ENCODE peak calls at places on chromosomes 16 and 17, in six cellular contexts. J is A549, H is OCI-LY7, G is heart left ventricle, K is osteoblast, R is tibial artery. U is an unnamed sample.

GRCh38 chr17:65218261-65218660 is 81.1 kb downstream of the RGS9 start:
- DNase-seq in J (no peak), H (no peak), G (no peak), K (no peak), R (no peak), U (no peak)

GRCh38 chr17:56891751-56892150 is 22.1 kb downstream of the TRIM25 start:
- DNase-seq in J (no peak), H (no peak), G (no peak), K (no peak), R (no peak), U (no peak)

GRCh38 chr16:20844054-20844453 is 37.7 kb downstream of the REXO5 start:
- DNase-seq in J (no peak), H (no peak), G (no peak), K (no peak), R (no peak), U (no peak)

GRCh38 chr16:71796501-71796900 is 12.1 kb downstream of the AP1G1 start:
- DNase-seq in J (no peak), H (no peak), G (no peak), K (no peak), R (no peak), U (no peak)

GRCh38 chr17:17147821-17148220 is 58.3 kb downstream of the PLD6 start:
- DNase-seq in J (no peak), H (no peak), G (no peak), K (peak; percentile 18), R (no peak), U (no peak)

GRCh38 chr17:20235747-20236146 is 226.6 kb downstream of the SPECC1 start:
- DNase-seq in J (no peak), H (no peak), G (no peak), K (no peak), R (no peak), U (no peak)

GRCh38 chr16:75246504-75247205 is 4.8 kb downstream of the BCAR1 start:
- DNase-seq in J (no peak), H (no peak), G (peak; percentile 53), K (peak; percentile 95), R (no peak), U (no peak)

GRCh38 chr17:77846531-77847085 is 111.9 kb upstream of the TNRC6C start:
- DNase-seq in J (no peak), H (peak; percentile 85), G (no peak), K (peak; percentile 51), R (no peak), U (no peak)

GRCh38 chr16:11205754-11206459 is 50.1 kb downstream of the SOCS1 start:
- DNase-seq in J (no peak), H (no peak), G (no peak), K (no peak), R (no peak), U (no peak)

GRCh38 chr17:35073183-35073790 is 9.8 kb upstream of the RFFL start:
- DNase-seq in J (no peak), H (no peak), G (no peak), K (no peak), R (no peak), U (no peak)

GRCh38 chr17:6913608-6914443 is 82.0 kb upstream of the ALOX12 start:
- DNase-seq in J (peak; percentile 74), H (peak; percentile 67), G (peak; percentile 81), K (peak; percentile 81), R (peak; percentile 77), U (no peak)

GRCh38 chr16:49016461-49016860 is 265.2 kb downstream of the CBLN1 start:
- DNase-seq in J (no peak), H (no peak), G (no peak), K (no peak), R (no peak), U (no peak)

GRCh38 chr17:37134050-37134449 is 185.3 kb downstream of the AATF start:
- DNase-seq in J (no peak), H (no peak), G (no peak), K (no peak), R (no peak), U (no peak)

GRCh38 chr17:20206591-20206990 is 197.4 kb downstream of the SPECC1 start:
- DNase-seq in J (peak; percentile 48), H (no peak), G (no peak), K (peak; percentile 79), R (no peak), U (peak; percentile 41)

GRCh38 chr16:2365397-2365796 is 24.9 kb upstream of the ABCA3 start:
- DNase-seq in J (no peak), H (no peak), G (no peak), K (no peak), R (no peak), U (no peak)

GRCh38 chr16:56616608-56617211 is 8.3 kb downstream of the MT2A start:
- DNase-seq in J (no peak), H (no peak), G (no peak), K (no peak), R (no peak), U (no peak)

GRCh38 chr16:29674188-29674587 is 4.8 kb upstream of the QPRT start:
- DNase-seq in J (no peak), H (no peak), G (no peak), K (no peak), R (no peak), U (no peak)

GRCh38 chr17:42832213-42832933 is 824 bp upstream of the PSME3 start:
- DNase-seq in J (no peak), H (no peak), G (no peak), K (peak; percentile 85), R (no peak), U (no peak)

GRCh38 chr16:22054847-22055590 is 37.3 kb upstream of the VWA3A start:
- DNase-seq in J (no peak), H (no peak), G (no peak), K (no peak), R (no peak), U (no peak)

GRCh38 chr17:18038861-18039534 is at the start of the genes ATPAF2 and GID4:
- DNase-seq in J (peak; percentile 98), H (peak; percentile 100), G (peak; percentile 100), K (peak; percentile 99), R (peak; percentile 100), U (peak; percentile 96)

GRCh38 chr17:57889892-57890856 is 40.3 kb upstream of the MRPS23 start:
- DNase-seq in J (peak; percentile 83), H (no peak), G (peak; percentile 93), K (peak; percentile 96), R (peak; percentile 96), U (no peak)

GRCh38 chr16:65510850-65511249 is 389.0 kb upstream of the CDH11 start:
- DNase-seq in J (no peak), H (no peak), G (no peak), K (no peak), R (no peak), U (no peak)
- H3K4me3 ChIP-seq in J (no peak overlapping the region), H (no peak overlapping the region), G (no peak overlapping the region), K (no peak overlapping the region), R (no peak overlapping the region), U (no peak overlapping the region)

GRCh38 chr16:84827131-84827574 is 7.4 kb downstream of the CRISPLD2 start:
- DNase-seq in J (no peak), H (no peak), G (no peak), K (peak; percentile 5), R (no peak), U (no peak)
- H3K27ac ChIP-seq in J (no peak overlapping the region), H (no peak overlapping the region), G (peak overlapping the region; percentile 59), K (peak overlapping the region; percentile 28), R (peak overlapping the region; percentile 62), U (peak overlapping the region; percentile 89)

GRCh38 chr17:28723159-28723835 is 2.7 kb downstream of the TLCD1 start:
- DNase-seq in J (no peak), H (no peak), G (no peak), K (peak; percentile 47), R (no peak), U (no peak)
- H3K4me3 ChIP-seq in J (peak overlapping the region; percentile 77), H (peak overlapping the region; percentile 88), G (no peak overlapping the region), K (no peak overlapping the region), R (no peak overlapping the region), U (no peak overlapping the region)

GRCh38 chr17:81100668-81101067 is 64.6 kb upstream of the PVALEF start:
- DNase-seq in J (no peak), H (no peak), G (no peak), K (no peak), R (no peak), U (no peak)

GRCh38 chr17:81102352-81102751 is 63.0 kb upstream of the PVALEF start:
- DNase-seq in J (no peak), H (no peak), G (no peak), K (no peak), R (no peak), U (no peak)

GRCh38 chr17:81103379-81103778 is 61.9 kb upstream of the PVALEF start:
- DNase-seq in J (no peak), H (no peak), G (no peak), K (no peak), R (no peak), U (no peak)

GRCh38 chr17:81102869-81103268 is 62.4 kb upstream of the PVALEF start:
- DNase-seq in J (no peak), H (no peak), G (no peak), K (no peak), R (no peak), U (no peak)

DNA sequence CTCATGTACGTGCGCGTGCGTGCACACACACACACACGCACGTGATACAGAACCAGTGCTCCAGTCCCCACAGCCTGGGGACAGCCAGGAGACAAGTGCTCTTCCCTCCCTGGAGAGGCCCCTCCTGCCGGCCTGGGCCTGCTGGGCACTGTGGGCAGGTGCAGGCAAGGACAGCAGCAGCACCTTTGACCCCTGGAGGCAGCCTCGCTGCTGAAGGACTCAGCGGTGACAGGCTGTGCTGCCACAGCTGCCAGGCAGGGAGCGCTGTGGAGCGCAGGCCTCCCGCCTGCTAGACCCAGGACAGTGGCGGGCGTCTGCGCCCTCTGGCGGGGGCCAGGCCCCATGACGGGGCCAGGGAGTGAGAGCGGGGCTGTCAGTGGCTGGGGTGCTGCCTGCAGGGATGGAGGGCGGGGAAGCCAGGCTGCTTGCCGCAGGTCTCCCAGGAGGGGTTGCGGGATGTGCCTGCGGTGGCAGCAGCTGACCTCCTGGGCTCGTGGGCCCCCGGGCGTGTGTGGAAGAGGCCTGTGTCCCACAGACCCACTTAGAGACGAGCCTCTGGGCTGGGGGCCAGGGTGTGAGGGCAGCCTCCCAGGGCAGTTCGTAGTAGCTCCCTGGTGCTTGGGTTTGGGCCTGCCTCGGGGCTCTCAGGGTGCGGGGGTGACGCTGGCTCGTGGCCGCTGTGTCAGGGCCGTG is 63.5 kb upstream of the PVALEF start:
- DNase-seq in J (peak; percentile 98), H (peak; percentile 93), G (peak; percentile 92), K (peak; percentile 100), R (peak; percentile 85), U (peak; percentile 48)
- H3K27ac ChIP-seq in J (no peak overlapping the region), H (no peak overlapping the region), G (no peak overlapping the region), K (no peak overlapping the region), R (no peak overlapping the region), U (no peak overlapping the region)

GRCh38 chr17:61410555-61411089 is 11.0 kb downstream of the TBX2 start:
- DNase-seq in J (no peak), H (peak; percentile 76), G (peak; percentile 92), K (peak; percentile 99), R (peak; percentile 92), U (peak; percentile 76)
- H3K4me3 ChIP-seq in J (no peak overlapping the region), H (peak overlapping the region; percentile 62), G (peak overlapping the region; percentile 56), K (peak overlapping the region; percentile 84), R (peak overlapping the region; percentile 66), U (peak overlapping the region; percentile 68)

DNA sequence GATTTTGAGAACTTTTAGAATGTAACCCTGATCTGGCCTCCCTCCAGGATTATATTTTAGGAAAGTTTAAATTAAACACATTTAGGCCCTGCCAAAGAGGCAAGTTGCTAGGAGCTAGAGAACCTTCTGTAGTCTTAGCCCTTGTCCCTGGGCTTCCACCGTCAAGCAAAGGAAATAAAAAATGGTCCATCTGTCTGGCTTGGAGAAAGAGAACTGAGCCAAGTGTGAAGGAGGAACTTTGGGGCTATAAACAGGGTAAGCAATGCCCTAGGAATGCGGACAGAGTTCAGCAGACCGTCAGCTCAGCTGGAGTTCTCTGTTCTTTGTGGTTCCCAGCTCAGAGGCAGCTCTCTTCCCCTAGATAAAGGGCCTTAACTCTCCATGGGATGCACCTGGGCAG is 29.6 kb downstream of the RCVRN start:
- DNase-seq in J (no peak), H (no peak), G (no peak), K (no peak), R (no peak), U (no peak)
- H3K27ac ChIP-seq in J (peak overlapping the region; percentile 52), H (no peak overlapping the region), G (no peak overlapping the region), K (no peak overlapping the region), R (peak overlapping the region; percentile 20), U (no peak overlapping the region)